ENCODE peak calls at places on chromosomes 1 and 21, in four cellular contexts. E, X, Q and W are unnamed samples.

GRCh38 chr1:238690415-238690814 is 696.0 kb upstream of the CHRM3 start:
- DNase-seq in E (no peak), Q (no peak), X (no peak), W (no peak)

GRCh38 chr1:209937996-209938959 is at the start of gene SYT14:
- DNase-seq in X (peak; percentile 81), E (no peak), Q (peak; percentile 30), W (peak; percentile 88)

GRCh38 chr1:42927274-42927841 is 31.3 kb downstream of the SLC2A1 start:
- DNase-seq in X (no peak), Q (no peak), E (no peak), W (no peak)

GRCh38 chr1:8025671-8026144 is 401 bp downstream of the ERRFI1 start:
- DNase-seq in Q (no peak), X (no peak), E (no peak), W (no peak)

GRCh38 chr21:45097827-45098387 is 23.5 kb downstream of the ADARB1 start:
- DNase-seq in X (no peak), Q (no peak), E (no peak), W (no peak)

GRCh38 chr1:119743776-119744597 is 24.7 kb downstream of the HMGCS2 start:
- DNase-seq in E (peak; percentile 43), X (peak; percentile 87), Q (peak; percentile 74), W (peak; percentile 80)

GRCh38 chr1:6424000-6424565 is 493 bp upstream of the ESPN start:
- DNase-seq in E (no peak), X (no peak), Q (no peak), W (no peak)

GRCh38 chr1:204343850-204344249 is 15.9 kb downstream of the PLEKHA6 start:
- DNase-seq in Q (no peak), E (no peak), X (no peak), W (no peak)

GRCh38 chr1:179129702-179130473 is 48.0 kb downstream of the TOR3A start:
- DNase-seq in X (no peak), E (no peak), Q (no peak), W (no peak)

GRCh38 chr1:223479718-223480425 is 86.7 kb downstream of the CCDC185 start:
- DNase-seq in X (no peak), Q (no peak), E (no peak), W (no peak)

GRCh38 chr1:206116191-206116872 is 856 bp downstream of the AVPR1B start:
- DNase-seq in E (no peak), X (no peak), Q (no peak), W (no peak)

GRCh38 chr1:96882096-96882495 is 160.5 kb downstream of the PTBP2 start:
- DNase-seq in E (no peak), X (no peak), Q (no peak), W (no peak)

GRCh38 chr1:164713446-164714204 is 154.6 kb downstream of the PBX1 start:
- DNase-seq in X (no peak), Q (no peak), E (no peak), W (no peak)

GRCh38 chr1:28173980-28174297 is 2.6 kb downstream of the PTAFR start:
- DNase-seq in E (no peak), Q (no peak), X (no peak), W (peak; percentile 75)

GRCh38 chr1:200038987-200039848 is 11.7 kb downstream of the NR5A2 start:
- DNase-seq in X (peak; percentile 65), Q (peak; percentile 79), E (peak; percentile 29), W (peak; percentile 57)

GRCh38 chr1:230326971-230327891 is 98.9 kb downstream of the PGBD5 start:
- DNase-seq in X (no peak), E (no peak), Q (no peak), W (no peak)

GRCh38 chr1:116693759-116694482 is 26.4 kb upstream of the IGSF3 start:
- DNase-seq in X (no peak), Q (peak; percentile 85), E (no peak), W (no peak)

GRCh38 chr1:118360817-118361216 is 175.8 kb upstream of the SPAG17 start:
- DNase-seq in X (no peak), Q (no peak), E (no peak), W (no peak)

GRCh38 chr1:228083871-228084278 is 1.4 kb downstream of the ARF1 start:
- DNase-seq in X (no peak), Q (no peak), E (no peak), W (no peak)

GRCh38 chr21:45848352-45848751 is 133.2 kb upstream of the COL6A1 start:
- DNase-seq in E (no peak), X (no peak), Q (no peak), W (no peak)

GRCh38 chr1:26280333-26281042 is 602 bp downstream of the SH3BGRL3 start:
- DNase-seq in Q (peak; percentile 76), E (no peak), X (no peak), W (peak; percentile 72)

GRCh38 chr1:197304626-197305200 is 36.7 kb downstream of the CRB1 start:
- DNase-seq in E (no peak), X (no peak), Q (no peak), W (no peak)

GRCh38 chr1:83931658-83932253 is 67.2 kb downstream of the TTLL7 start:
- DNase-seq in X (peak; percentile 53), E (no peak), Q (peak; percentile 56), W (peak; percentile 50)

GRCh38 chr1:53420331-53420730 is 38.9 kb upstream of the DMRTB1 start:
- DNase-seq in E (no peak), Q (no peak), X (no peak), W (no peak)

GRCh38 chr1:154441241-154441888 is 36.2 kb downstream of the IL6R start:
- DNase-seq in Q (no peak), X (no peak), E (no peak), W (no peak)

GRCh38 chr1:152513081-152513480 is 1.2 kb upstream of the CRCT1 start:
- DNase-seq in E (no peak), Q (no peak), X (no peak), W (no peak)

GRCh38 chr1:41623736-41624135 is 139.3 kb upstream of the EDN2 start:
- DNase-seq in E (no peak), Q (no peak), X (no peak), W (no peak)